ENCODE peak calls at places on chromosomes 3 and 15, in eight cellular contexts. J is AG09309; W is nephron progenitor cell; P is stimulated activated CD8-positive, alpha-beta memory T cell treated with anti-CD3 and anti-CD28 coated beads, Interleukin-15, amount 100 ng/mL, for 24 hours; G is right lobe of liver; C is mesenchymal stem cell; X is HT1080; O is progenitor cell of endocrine pancreas. Q is an unnamed sample.

GRCh38 chr15:84863480-84864428 is 20.7 kb upstream of the SLC28A1 start:
- DNase-seq in J (peak), W (no peak), X (no peak), P (no peak), C (no peak), G (no peak), O (no peak), Q (no peak)

GRCh38 chr3:120028271-120029047 is 65.8 kb downstream of the GSK3B start:
- DNase-seq in P (no peak), J (no peak), X (no peak), O (no peak), G (no peak), W (no peak), C (no peak), Q (no peak)

GRCh38 chr15:82992436-82992835 is 6.4 kb downstream of the RAMAC start:
- DNase-seq in C (no peak), J (no peak), P (no peak), O (no peak), X (no peak), W (no peak), G (no peak), Q (no peak)

GRCh38 chr3:191531434-191531833 is 70.5 kb downstream of the PYDC2 start:
- DNase-seq in X (no peak), W (no peak), C (no peak), G (no peak), J (no peak), O (no peak), P (no peak), Q (no peak)

GRCh38 chr3:134057006-134057832 is 27.5 kb upstream of the SLCO2A1 start:
- DNase-seq in X (peak), P (no peak), W (no peak), C (peak), G (no peak), J (no peak), O (no peak), Q (no peak)

GRCh38 chr3:181313379-181313778 is 323.8 kb upstream of the DNAJC19 start:
- DNase-seq in W (peak), G (no peak), X (no peak), O (no peak), P (no peak), J (no peak), C (no peak), Q (no peak)

GRCh38 chr3:120678984-120679383 is 3.1 kb downstream of the HGD start:
- DNase-seq in W (no peak), O (no peak), X (no peak), C (no peak), G (no peak), P (no peak), J (no peak), Q (no peak)

GRCh38 chr3:128698211-128699011 is 27.6 kb upstream of the RAB7A start:
- DNase-seq in J (no peak), O (peak), X (no peak), P (no peak), C (peak), G (peak), W (peak), Q (peak)

GRCh38 chr3:158247288-158247687 is 137.4 kb downstream of the RSRC1 start:
- DNase-seq in G (no peak), P (no peak), O (no peak), C (no peak), J (no peak), X (no peak), W (no peak), Q (no peak)

GRCh38 chr15:92997821-92998220 is 91.2 kb downstream of the RGMA start:
- DNase-seq in P (no peak), X (no peak), G (no peak), J (no peak), O (no peak), C (no peak), W (no peak), Q (no peak)

GRCh38 chr15:28274635-28275034 is 47.3 kb downstream of the HERC2 start:
- DNase-seq in C (no peak), O (no peak), G (no peak), X (no peak), P (no peak), W (no peak), J (no peak), Q (no peak)

GRCh38 chr3:9102240-9102841 is 139.1 kb upstream of the RAD18 start:
- DNase-seq in X (no peak), W (peak), P (no peak), J (no peak), O (no peak), G (no peak), C (no peak), Q (no peak)

GRCh38 chr3:43445820-43446219 is 159.5 kb downstream of the SNRK start:
- DNase-seq in J (no peak), P (no peak), X (no peak), O (no peak), G (no peak), W (no peak), C (no peak), Q (no peak)

Q was measured in sciatic nerve.